ENCODE peak calls at places on chromosomes 13 and 19, in seven cellular contexts. S, Y, J, A, F, L and D are unnamed samples. For H3K4me1, the result is how much of the 10 kb centered on the place peaks cover.

GRCh38 chr13:109146912-109147624 is 517.7 kb downstream of the MYO16 start:
- DNase-seq in L (no peak), Y (no peak), J (peak), A (no peak), S (no peak), F (no peak), D (no peak)

GRCh38 chr13:77584111-77584510 is 48.6 kb downstream of the SCEL start:
- DNase-seq in L (no peak), Y (no peak), F (no peak), J (no peak), S (no peak), A (no peak), D (no peak)

GRCh38 chr13:114056205-114057013 is 76.0 kb downstream of the RASA3 start:
- DNase-seq in L (no peak), Y (no peak), A (no peak), J (no peak), F (no peak), S (no peak), D (no peak)

GRCh38 chr19:42427313-42427712 is at the start of gene LIPE:
- DNase-seq in F (no peak), A (no peak), J (no peak), Y (no peak), S (no peak), L (no peak), D (no peak)

GRCh38 chr19:30406220-30406944 is 34.2 kb downstream of the ZNF536 start:
- DNase-seq in S (no peak), J (no peak), F (no peak), Y (no peak), L (no peak), A (peak), D (peak)

GRCh38 chr13:109576331-109576813 is 210.0 kb downstream of the IRS2 start:
- DNase-seq in L (no peak), F (no peak), J (peak), Y (no peak), S (no peak), A (no peak), D (no peak)

GRCh38 chr13:108948269-108948671 is 318.9 kb downstream of the MYO16 start:
- DNase-seq in J (peak), A (no peak), Y (no peak), S (no peak), F (no peak), L (no peak), D (no peak)

GRCh38 chr13:21913010-21913409 is 242.1 kb downstream of the FGF9 start:
- DNase-seq in S (no peak), A (peak), F (no peak), Y (no peak), J (no peak), L (no peak), D (no peak)

GRCh38 chr19:35039881-35040456 is 1.6 kb upstream of the HPN start:
- DNase-seq in Y (no peak), S (no peak), J (no peak), F (no peak), A (no peak), L (no peak), D (no peak)

GRCh38 chr19:1112254-1113208 is 8.7 kb downstream of the GPX4 start:
- DNase-seq in F (no peak), L (peak), S (no peak), Y (no peak), A (peak), J (no peak), D (no peak)

GRCh38 chr13:50531917-50532899 is 311.3 kb downstream of the DLEU7 start:
- DNase-seq in L (no peak), A (no peak), F (no peak), J (peak), S (no peak), Y (no peak), D (no peak)

GRCh38 chr13:80342541-80343371 is 1.8 kb upstream of the SPRY2 start:
- DNase-seq in A (peak), F (peak), L (peak), S (peak), J (peak), Y (peak), D (peak)

GRCh38 chr13:110322828-110323171 is 15.7 kb downstream of the COL4A2 start:
- DNase-seq in L (no peak), F (no peak), Y (no peak), A (no peak), J (no peak), S (no peak), D (no peak)

GRCh38 chr19:45779231-45780145 is 2.8 kb downstream of the DMPK start:
- DNase-seq in J (peak), L (peak), A (peak), Y (peak), S (peak), F (peak), D (peak)

GRCh38 chr13:110209950-110210603 is 96.9 kb downstream of the COL4A1 start:
- DNase-seq in S (no peak), Y (no peak), A (no peak), F (no peak), J (peak), L (no peak), D (no peak)

GRCh38 chr13:114132419-114133121 is at the start of gene RASA3:
- DNase-seq in J (peak), L (peak), F (peak), A (peak), Y (peak), S (peak), D (peak)

GRCh38 chr19:17829855-17830566 is 8.7 kb upstream of the INSL3 start:
- DNase-seq in S (no peak), A (peak), F (no peak), Y (no peak), J (peak), L (no peak), D (no peak)

GRCh38 chr19:34260771-34261173 is 6.4 kb downstream of the GARRE1 start:
- DNase-seq in F (no peak), A (peak), L (no peak), Y (no peak), J (no peak), S (no peak), D (no peak)

GRCh38 chr13:24306632-24307031 is 2.7 kb upstream of the C1QTNF9 start:
- DNase-seq in F (no peak), J (peak), A (no peak), Y (no peak), S (no peak), L (no peak), D (no peak)

GRCh38 chr19:9885077-9885552 is 50.0 kb downstream of the PIN1 start:
- DNase-seq in F (peak), J (peak), L (no peak), S (no peak), Y (peak), A (no peak), D (peak)
- TF ChIP-seq CTCF in F (no peak), J (peak), L (peak), S (peak), Y (peak), A (peak), D (no peak)

DNA sequence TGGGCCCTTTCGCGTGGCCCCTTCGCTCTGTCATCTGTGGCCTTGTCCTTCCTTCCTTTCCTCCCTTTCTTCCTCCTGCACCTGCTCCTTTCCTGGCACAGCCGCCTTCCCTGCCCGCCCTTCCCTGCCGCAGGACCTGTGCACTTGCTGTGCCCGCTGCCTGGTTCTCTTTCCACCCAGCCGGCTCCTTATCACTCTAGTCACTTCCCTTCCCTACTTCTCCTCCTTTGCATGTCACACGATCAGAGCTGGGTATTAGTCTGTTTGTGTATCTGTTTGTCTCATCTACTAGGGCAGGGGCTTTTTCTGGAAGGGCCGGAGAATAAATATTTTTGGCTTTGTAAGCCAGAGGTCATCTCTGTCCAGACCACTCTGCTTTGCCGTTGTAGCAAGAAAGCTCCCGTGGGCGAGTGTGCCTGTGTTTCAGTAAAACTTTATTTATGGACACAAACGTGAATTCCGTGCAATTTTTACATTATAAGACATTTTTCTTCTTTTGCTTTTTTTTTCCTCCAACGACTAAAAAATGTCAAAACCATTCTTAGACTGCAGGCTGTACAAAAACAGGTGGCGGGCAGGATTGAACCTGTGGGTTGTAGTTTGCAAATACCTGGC is 6.0 kb downstream of the KDM4B start:
- DNase-seq in F (no peak), S (no peak), J (no peak), Y (no peak), A (no peak), L (no peak), D (no peak)
- H3K4me1 ChIP-seq in F (under half), S (under half), J (under half), Y (under half), A (under half), L (half or more), D (half or more)

DNA sequence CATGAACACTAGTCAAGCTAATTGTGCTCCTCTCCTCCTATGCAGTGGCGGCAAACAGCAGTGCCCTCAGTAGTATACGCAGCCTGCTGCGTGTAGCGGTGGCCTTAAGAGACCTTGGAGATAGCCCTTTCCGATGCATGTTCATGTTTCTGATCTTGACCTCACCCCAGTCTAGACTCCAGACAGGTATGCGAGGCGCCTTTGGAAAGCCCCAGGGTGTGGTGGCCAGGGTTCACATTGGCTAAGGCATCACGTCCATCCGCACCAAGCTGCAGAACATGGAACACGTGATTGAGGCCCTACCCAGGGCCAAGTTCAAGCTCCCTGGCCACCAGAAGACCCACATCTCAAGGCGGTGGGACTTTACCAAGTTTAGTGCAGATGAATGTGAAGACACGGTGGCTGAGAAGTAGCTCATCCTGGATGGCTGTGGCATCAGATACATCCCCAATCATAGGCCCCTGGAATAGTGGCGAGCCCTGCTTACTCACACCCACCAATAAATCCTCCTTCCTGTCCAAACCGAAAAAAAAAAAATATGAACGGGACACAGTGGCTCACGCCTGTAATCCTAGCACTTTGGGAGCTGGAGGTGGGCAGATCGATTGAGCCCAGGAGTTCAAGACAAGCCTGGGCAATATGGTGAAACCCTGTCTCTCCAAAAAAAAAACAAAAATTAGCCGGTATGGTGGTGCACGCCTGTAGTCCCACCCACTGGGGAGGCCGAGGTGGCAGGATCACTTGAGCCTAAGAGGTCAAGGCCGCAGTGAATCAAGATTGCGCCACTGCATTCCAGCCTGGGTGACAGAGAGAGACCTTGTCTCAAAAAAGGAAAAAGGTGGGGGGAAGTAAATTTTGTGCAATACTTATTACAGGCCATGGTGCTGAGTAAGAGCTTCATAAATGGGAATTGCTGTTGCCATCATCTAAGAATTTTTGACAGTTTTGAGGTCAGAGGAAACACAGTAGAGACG is 12.4 kb upstream of the CBLC start:
- DNase-seq in F (no peak), Y (no peak), J (no peak), S (peak), A (no peak), L (peak), D (no peak)
- H3K27ac ChIP-seq in F (no peak), Y (no peak), J (no peak), S (no peak), A (no peak), L (no peak), D (no peak)

GRCh38 chr19:6740589-6741348 is 1.3 kb downstream of the TRIP10 start:
- DNase-seq in F (peak), Y (peak), J (peak), S (no peak), L (peak), A (peak), D (peak)
- TF ChIP-seq CTCF in F (no peak), Y (no peak), J (no peak), S (no peak), L (no peak), A (no peak), D (no peak)

GRCh38 chr13:28252547-28252946 is 114.2 kb downstream of the PAN3 start:
- DNase-seq in L (no peak), A (no peak), Y (no peak), F (no peak), S (no peak), J (no peak), D (no peak)

GRCh38 chr13:28250542-28250941 is 112.2 kb downstream of the PAN3 start:
- DNase-seq in F (no peak), L (no peak), A (no peak), J (no peak), Y (no peak), S (no peak), D (no peak)

GRCh38 chr13:28248080-28248479 is 109.7 kb downstream of the PAN3 start:
- DNase-seq in S (no peak), J (no peak), A (no peak), F (no peak), L (no peak), Y (no peak), D (no peak)

GRCh38 chr13:28246891-28247290 is 108.5 kb downstream of the PAN3 start:
- DNase-seq in F (no peak), Y (no peak), A (no peak), S (no peak), J (no peak), L (no peak), D (no peak)

DNA sequence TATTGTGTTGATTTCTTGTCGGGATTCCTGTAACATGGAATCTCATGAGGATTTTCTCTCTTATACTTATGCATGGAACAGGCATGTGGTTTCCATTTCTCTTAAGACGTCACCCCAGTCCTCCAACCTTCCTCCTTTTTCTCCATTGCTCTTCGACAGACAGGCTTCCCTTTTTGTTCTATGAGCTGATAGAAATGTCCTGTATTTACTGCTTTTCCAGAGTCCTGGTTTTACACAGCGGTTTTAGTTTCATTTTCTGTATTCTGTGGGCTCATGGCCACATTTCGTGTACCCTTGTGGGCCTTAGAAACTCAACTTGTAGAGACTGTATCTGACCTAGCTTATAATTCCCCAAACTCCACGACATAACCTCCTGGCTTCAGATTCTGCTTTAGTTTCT is 113.1 kb downstream of the PAN3 start:
- DNase-seq in Y (no peak), F (no peak), J (no peak), A (no peak), L (no peak), S (no peak), D (no peak)
- H3K4me1 ChIP-seq in Y (under half), F (under half), J (under half), A (under half), L (under half), S (under half), D (under half)